ENCODE peak calls at places on chromosomes 2 and 18, in nine cellular contexts. One of them, this sample, is unnamed.

GRCh38 chr2:133146893-133147292 is 421.4 kb downstream of the NCKAP5 start:
- DNase-seq in breast epithelium: no peak
- DNase-seq in lower leg skin: no peak
- DNase-seq in HCT116: no peak
- DNase-seq in AG04450: no peak
- DNase-seq in cardiac fibroblast: no peak
- DNase-seq in ovary: no peak
- DNase-seq in fibroblast of lung: no peak
- DNase-seq in GM12865: no peak
- DNase-seq in this sample: no peak

GRCh38 chr2:56185101-56185581 is 1.4 kb downstream of the CCDC85A start:
- DNase-seq in breast epithelium: no peak
- DNase-seq in lower leg skin: no peak
- DNase-seq in HCT116: no peak
- DNase-seq in AG04450: no peak
- DNase-seq in cardiac fibroblast: no peak
- DNase-seq in ovary: no peak
- DNase-seq in fibroblast of lung: no peak
- DNase-seq in GM12865: no peak
- DNase-seq in this sample: no peak

GRCh38 chr2:130336877-130337734 is 5.6 kb upstream of the IMP4 start:
- DNase-seq in breast epithelium: peak
- DNase-seq in lower leg skin: peak
- DNase-seq in HCT116: peak
- DNase-seq in AG04450: no peak
- DNase-seq in cardiac fibroblast: peak
- DNase-seq in ovary: peak
- DNase-seq in fibroblast of lung: peak
- DNase-seq in GM12865: peak
- DNase-seq in this sample: peak

GRCh38 chr18:13566941-13567762 is 159.2 kb downstream of the FAM210A start:
- DNase-seq in breast epithelium: no peak
- DNase-seq in lower leg skin: no peak
- DNase-seq in HCT116: no peak
- DNase-seq in AG04450: no peak
- DNase-seq in cardiac fibroblast: no peak
- DNase-seq in ovary: no peak
- DNase-seq in fibroblast of lung: no peak
- DNase-seq in GM12865: peak
- DNase-seq in this sample: peak

GRCh38 chr2:235665656-235666239 is 171.9 kb downstream of the AGAP1 start:
- DNase-seq in breast epithelium: no peak
- DNase-seq in lower leg skin: no peak
- DNase-seq in HCT116: no peak
- DNase-seq in AG04450: no peak
- DNase-seq in cardiac fibroblast: no peak
- DNase-seq in ovary: peak
- DNase-seq in fibroblast of lung: peak
- DNase-seq in GM12865: no peak
- DNase-seq in this sample: no peak

GRCh38 chr18:21393986-21394385 is 152.0 kb downstream of the GREB1L start:
- DNase-seq in breast epithelium: no peak
- DNase-seq in lower leg skin: no peak
- DNase-seq in HCT116: no peak
- DNase-seq in AG04450: no peak
- DNase-seq in cardiac fibroblast: peak
- DNase-seq in ovary: no peak
- DNase-seq in fibroblast of lung: no peak
- DNase-seq in GM12865: no peak
- DNase-seq in this sample: no peak

GRCh38 chr2:220269421-220269820 is 642.0 kb downstream of the SLC4A3 start:
- DNase-seq in breast epithelium: no peak
- DNase-seq in lower leg skin: no peak
- DNase-seq in HCT116: no peak
- DNase-seq in AG04450: no peak
- DNase-seq in cardiac fibroblast: no peak
- DNase-seq in ovary: no peak
- DNase-seq in fibroblast of lung: no peak
- DNase-seq in GM12865: no peak
- DNase-seq in this sample: no peak

GRCh38 chr2:233810385-233810784 is 32.3 kb downstream of the MROH2A start:
- DNase-seq in breast epithelium: no peak
- DNase-seq in lower leg skin: no peak
- DNase-seq in HCT116: no peak
- DNase-seq in AG04450: no peak
- DNase-seq in cardiac fibroblast: no peak
- DNase-seq in ovary: no peak
- DNase-seq in fibroblast of lung: no peak
- DNase-seq in GM12865: no peak
- DNase-seq in this sample: no peak

GRCh38 chr2:85611217-85611704 is 605 bp downstream of the C2orf68 start:
- DNase-seq in breast epithelium: no peak
- DNase-seq in lower leg skin: no peak
- DNase-seq in HCT116: no peak
- DNase-seq in AG04450: no peak
- DNase-seq in cardiac fibroblast: no peak
- DNase-seq in ovary: no peak
- DNase-seq in fibroblast of lung: no peak
- DNase-seq in GM12865: peak
- DNase-seq in this sample: no peak

GRCh38 chr2:96205238-96205637 is 3.4 kb downstream of the STARD7 start:
- DNase-seq in breast epithelium: peak
- DNase-seq in lower leg skin: peak
- DNase-seq in HCT116: no peak
- DNase-seq in AG04450: no peak
- DNase-seq in cardiac fibroblast: peak
- DNase-seq in ovary: no peak
- DNase-seq in fibroblast of lung: peak
- DNase-seq in GM12865: no peak
- DNase-seq in this sample: no peak

GRCh38 chr2:202135111-202135874 is 62.2 kb downstream of the KIAA2012 start:
- DNase-seq in breast epithelium: peak
- DNase-seq in lower leg skin: peak
- DNase-seq in HCT116: no peak
- DNase-seq in AG04450: peak
- DNase-seq in cardiac fibroblast: peak
- DNase-seq in ovary: peak
- DNase-seq in fibroblast of lung: peak
- DNase-seq in GM12865: no peak
- DNase-seq in this sample: no peak

GRCh38 chr18:23257686-23258565 is 122.6 kb downstream of the CABLES1 start:
- DNase-seq in breast epithelium: no peak
- DNase-seq in lower leg skin: peak
- DNase-seq in HCT116: no peak
- DNase-seq in AG04450: no peak
- DNase-seq in cardiac fibroblast: peak
- DNase-seq in ovary: no peak
- DNase-seq in fibroblast of lung: peak
- DNase-seq in GM12865: no peak
- DNase-seq in this sample: no peak

DNA sequence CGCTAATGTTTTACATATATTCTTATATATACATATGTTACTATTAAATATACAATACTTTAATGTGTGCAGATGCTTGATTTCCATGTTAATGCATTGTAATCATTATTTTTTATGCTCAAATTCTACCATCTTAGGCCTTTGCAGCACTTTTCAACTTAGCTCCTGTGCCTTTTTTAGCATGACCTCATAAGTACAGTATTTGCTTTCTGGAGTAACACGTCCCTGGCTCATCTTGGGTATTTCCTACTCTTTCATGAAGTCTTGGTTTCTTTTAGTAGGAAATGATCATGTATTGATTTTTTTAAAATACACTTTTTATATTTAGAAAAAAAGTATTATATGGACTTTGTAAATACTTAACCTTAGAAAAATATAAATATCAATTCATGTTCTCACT is 36.5 kb downstream of the CAB39 start:
- DNase-seq in breast epithelium: no peak
- DNase-seq in lower leg skin: no peak
- DNase-seq in HCT116: no peak
- DNase-seq in AG04450: no peak
- DNase-seq in cardiac fibroblast: peak
- DNase-seq in ovary: no peak
- DNase-seq in fibroblast of lung: peak
- DNase-seq in GM12865: no peak
- DNase-seq in this sample: no peak
- TF ChIP-seq CTCF in breast epithelium: no peak
- TF ChIP-seq CTCF in lower leg skin: no peak
- TF ChIP-seq CTCF in HCT116: no peak
- TF ChIP-seq CTCF in AG04450: no peak
- TF ChIP-seq CTCF in cardiac fibroblast: no peak
- TF ChIP-seq CTCF in ovary: no peak
- TF ChIP-seq CTCF in fibroblast of lung: no peak
- TF ChIP-seq CTCF in GM12865: no peak
- TF ChIP-seq CTCF in this sample: no peak

GRCh38 chr2:144460981-144461766 is 58.7 kb downstream of the ZEB2 start:
- DNase-seq in breast epithelium: no peak
- DNase-seq in lower leg skin: no peak
- DNase-seq in HCT116: no peak
- DNase-seq in AG04450: peak
- DNase-seq in cardiac fibroblast: peak
- DNase-seq in ovary: peak
- DNase-seq in fibroblast of lung: peak
- DNase-seq in GM12865: no peak
- DNase-seq in this sample: no peak
- TF ChIP-seq CTCF in breast epithelium: no peak
- TF ChIP-seq CTCF in lower leg skin: no peak
- TF ChIP-seq CTCF in HCT116: no peak
- TF ChIP-seq CTCF in AG04450: peak
- TF ChIP-seq CTCF in cardiac fibroblast: peak
- TF ChIP-seq CTCF in ovary: no peak
- TF ChIP-seq CTCF in fibroblast of lung: peak
- TF ChIP-seq CTCF in GM12865: no peak
- TF ChIP-seq CTCF in this sample: no peak

GRCh38 chr2:54401592-54401991 is 54.5 kb upstream of the SPTBN1 start:
- DNase-seq in breast epithelium: no peak
- DNase-seq in lower leg skin: no peak
- DNase-seq in HCT116: no peak
- DNase-seq in AG04450: no peak
- DNase-seq in cardiac fibroblast: no peak
- DNase-seq in ovary: no peak
- DNase-seq in fibroblast of lung: no peak
- DNase-seq in GM12865: no peak
- DNase-seq in this sample: no peak

GRCh38 chr2:54403512-54404238 is 52.5 kb upstream of the SPTBN1 start:
- DNase-seq in breast epithelium: no peak
- DNase-seq in lower leg skin: no peak
- DNase-seq in HCT116: no peak
- DNase-seq in AG04450: no peak
- DNase-seq in cardiac fibroblast: no peak
- DNase-seq in ovary: no peak
- DNase-seq in fibroblast of lung: no peak
- DNase-seq in GM12865: no peak
- DNase-seq in this sample: no peak

GRCh38 chr2:54402350-54402749 is 53.8 kb upstream of the SPTBN1 start:
- DNase-seq in breast epithelium: no peak
- DNase-seq in lower leg skin: no peak
- DNase-seq in HCT116: no peak
- DNase-seq in AG04450: peak
- DNase-seq in cardiac fibroblast: peak
- DNase-seq in ovary: peak
- DNase-seq in fibroblast of lung: peak
- DNase-seq in GM12865: no peak
- DNase-seq in this sample: no peak

GRCh38 chr2:54406031-54406430 is 50.1 kb upstream of the SPTBN1 start:
- DNase-seq in breast epithelium: no peak
- DNase-seq in lower leg skin: no peak
- DNase-seq in HCT116: no peak
- DNase-seq in AG04450: no peak
- DNase-seq in cardiac fibroblast: no peak
- DNase-seq in ovary: no peak
- DNase-seq in fibroblast of lung: no peak
- DNase-seq in GM12865: no peak
- DNase-seq in this sample: no peak

DNA sequence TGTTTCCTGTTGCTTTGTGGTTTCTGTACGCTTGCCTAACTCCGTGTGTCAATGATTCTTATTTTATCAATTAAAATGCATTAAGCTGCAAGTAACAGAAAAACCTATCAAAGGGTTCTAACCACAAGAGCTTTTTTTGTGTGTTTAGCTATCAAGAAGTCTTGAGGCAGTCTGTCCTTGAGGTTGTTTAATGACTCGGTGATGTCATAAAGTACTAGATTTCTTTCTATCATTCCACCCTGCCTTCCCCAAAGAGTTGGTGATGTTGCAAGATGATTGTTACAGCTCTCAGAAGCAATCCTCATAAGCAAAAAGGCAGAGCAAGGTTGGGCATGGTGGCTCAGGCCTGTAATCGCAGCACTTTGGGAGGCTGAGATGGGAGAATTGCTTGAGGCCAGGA is 51.9 kb upstream of the SPTBN1 start:
- DNase-seq in breast epithelium: no peak
- DNase-seq in lower leg skin: no peak
- DNase-seq in HCT116: no peak
- DNase-seq in AG04450: no peak
- DNase-seq in cardiac fibroblast: peak
- DNase-seq in ovary: no peak
- DNase-seq in fibroblast of lung: peak
- DNase-seq in GM12865: no peak
- DNase-seq in this sample: no peak
- TF ChIP-seq CTCF in breast epithelium: no peak
- TF ChIP-seq CTCF in lower leg skin: no peak
- TF ChIP-seq CTCF in HCT116: no peak
- TF ChIP-seq CTCF in AG04450: no peak
- TF ChIP-seq CTCF in cardiac fibroblast: no peak
- TF ChIP-seq CTCF in ovary: no peak
- TF ChIP-seq CTCF in fibroblast of lung: no peak
- TF ChIP-seq CTCF in GM12865: no peak
- TF ChIP-seq CTCF in this sample: no peak

GRCh38 chr2:121731366-121731765 is 5.3 kb downstream of the NIFK start:
- DNase-seq in breast epithelium: no peak
- DNase-seq in lower leg skin: no peak
- DNase-seq in HCT116: no peak
- DNase-seq in AG04450: no peak
- DNase-seq in cardiac fibroblast: no peak
- DNase-seq in ovary: no peak
- DNase-seq in fibroblast of lung: no peak
- DNase-seq in GM12865: no peak
- DNase-seq in this sample: no peak

GRCh38 chr2:121740973-121741372 is 4.3 kb upstream of the NIFK start:
- DNase-seq in breast epithelium: no peak
- DNase-seq in lower leg skin: peak
- DNase-seq in HCT116: no peak
- DNase-seq in AG04450: no peak
- DNase-seq in cardiac fibroblast: no peak
- DNase-seq in ovary: no peak
- DNase-seq in fibroblast of lung: no peak
- DNase-seq in GM12865: no peak
- DNase-seq in this sample: no peak

GRCh38 chr2:121736462-121737336 is at the start of gene NIFK:
- DNase-seq in breast epithelium: peak
- DNase-seq in lower leg skin: peak
- DNase-seq in HCT116: peak
- DNase-seq in AG04450: peak
- DNase-seq in cardiac fibroblast: peak
- DNase-seq in ovary: peak
- DNase-seq in fibroblast of lung: peak
- DNase-seq in GM12865: peak
- DNase-seq in this sample: peak

GRCh38 chr2:121736140-121736461 is 574 bp downstream of the NIFK start:
- DNase-seq in breast epithelium: no peak
- DNase-seq in lower leg skin: no peak
- DNase-seq in HCT116: no peak
- DNase-seq in AG04450: no peak
- DNase-seq in cardiac fibroblast: no peak
- DNase-seq in ovary: no peak
- DNase-seq in fibroblast of lung: no peak
- DNase-seq in GM12865: no peak
- DNase-seq in this sample: no peak

GRCh38 chr2:121735520-121736074 is 1.1 kb downstream of the NIFK start:
- DNase-seq in breast epithelium: no peak
- DNase-seq in lower leg skin: no peak
- DNase-seq in HCT116: no peak
- DNase-seq in AG04450: no peak
- DNase-seq in cardiac fibroblast: peak
- DNase-seq in ovary: no peak
- DNase-seq in fibroblast of lung: no peak
- DNase-seq in GM12865: peak
- DNase-seq in this sample: no peak
- TF ChIP-seq CTCF in breast epithelium: no peak
- TF ChIP-seq CTCF in lower leg skin: no peak
- TF ChIP-seq CTCF in HCT116: peak
- TF ChIP-seq CTCF in AG04450: no peak
- TF ChIP-seq CTCF in cardiac fibroblast: no peak
- TF ChIP-seq CTCF in ovary: no peak
- TF ChIP-seq CTCF in fibroblast of lung: no peak
- TF ChIP-seq CTCF in GM12865: no peak
- TF ChIP-seq CTCF in this sample: peak